ENCODE peak calls at places on chromosomes 4 and X, in eight cellular contexts. One of them, this sample, is unnamed.

GRCh38 chrX:107429090-107429489 is 20.4 kb upstream of the FRMPD3 start:
- DNase-seq in fibroblast of pulmonary artery: peak
- DNase-seq in AG04449: no peak
- DNase-seq in tibial nerve: no peak
- DNase-seq in adrenal gland: peak
- DNase-seq in psoas muscle: no peak
- DNase-seq in lower leg skin: no peak
- DNase-seq in astrocyte of the cerebellum: no peak
- DNase-seq in this sample: no peak

GRCh38 chrX:13428055-13428786 is 108.4 kb upstream of the ATXN3L start:
- DNase-seq in AG04449: peak
- DNase-seq in fibroblast of pulmonary artery: peak
- DNase-seq in lower leg skin: no peak
- DNase-seq in psoas muscle: no peak
- DNase-seq in astrocyte of the cerebellum: no peak
- DNase-seq in adrenal gland: no peak
- DNase-seq in tibial nerve: no peak
- DNase-seq in this sample: no peak

GRCh38 chr4:153643406-153644016 is 40.6 kb upstream of the TLR2 start:
- DNase-seq in adrenal gland: no peak
- DNase-seq in psoas muscle: no peak
- DNase-seq in AG04449: no peak
- DNase-seq in tibial nerve: no peak
- DNase-seq in fibroblast of pulmonary artery: peak
- DNase-seq in astrocyte of the cerebellum: peak
- DNase-seq in lower leg skin: no peak
- DNase-seq in this sample: peak

GRCh38 chr4:55491486-55491885 is 55.2 kb downstream of the CLOCK start:
- DNase-seq in lower leg skin: no peak
- DNase-seq in psoas muscle: no peak
- DNase-seq in fibroblast of pulmonary artery: peak
- DNase-seq in adrenal gland: no peak
- DNase-seq in astrocyte of the cerebellum: peak
- DNase-seq in tibial nerve: no peak
- DNase-seq in AG04449: no peak
- DNase-seq in this sample: no peak

GRCh38 chrX:133645251-133645650 is 230.0 kb upstream of the GPC4 start:
- DNase-seq in tibial nerve: no peak
- DNase-seq in AG04449: no peak
- DNase-seq in psoas muscle: no peak
- DNase-seq in astrocyte of the cerebellum: no peak
- DNase-seq in fibroblast of pulmonary artery: peak
- DNase-seq in adrenal gland: no peak
- DNase-seq in lower leg skin: no peak
- DNase-seq in this sample: no peak

GRCh38 chr4:152590179-152591031 is 54.5 kb upstream of the FBXW7 start:
- DNase-seq in lower leg skin: peak
- DNase-seq in tibial nerve: no peak
- DNase-seq in adrenal gland: no peak
- DNase-seq in psoas muscle: no peak
- DNase-seq in astrocyte of the cerebellum: peak
- DNase-seq in AG04449: peak
- DNase-seq in fibroblast of pulmonary artery: peak
- DNase-seq in this sample: peak

GRCh38 chrX:2134782-2135181 is 366.0 kb downstream of the DHRSX start:
- DNase-seq in AG04449: no peak
- DNase-seq in lower leg skin: no peak
- DNase-seq in adrenal gland: no peak
- DNase-seq in fibroblast of pulmonary artery: no peak
- DNase-seq in psoas muscle: no peak
- DNase-seq in astrocyte of the cerebellum: no peak
- DNase-seq in tibial nerve: no peak
- DNase-seq in this sample: no peak

GRCh38 chr4:163592207-163592606 is 97.7 kb downstream of the TMA16 start:
- DNase-seq in AG04449: no peak
- DNase-seq in adrenal gland: no peak
- DNase-seq in lower leg skin: no peak
- DNase-seq in astrocyte of the cerebellum: no peak
- DNase-seq in tibial nerve: no peak
- DNase-seq in fibroblast of pulmonary artery: no peak
- DNase-seq in psoas muscle: no peak
- DNase-seq in this sample: no peak

GRCh38 chr4:6460876-6461275 is 11.5 kb downstream of the PPP2R2C start:
- DNase-seq in astrocyte of the cerebellum: no peak
- DNase-seq in tibial nerve: no peak
- DNase-seq in adrenal gland: no peak
- DNase-seq in lower leg skin: peak
- DNase-seq in psoas muscle: no peak
- DNase-seq in AG04449: no peak
- DNase-seq in fibroblast of pulmonary artery: no peak
- DNase-seq in this sample: no peak

GRCh38 chr4:153419029-153419428 is 47.1 kb upstream of the TMEM131L start:
- DNase-seq in fibroblast of pulmonary artery: no peak
- DNase-seq in AG04449: no peak
- DNase-seq in lower leg skin: no peak
- DNase-seq in astrocyte of the cerebellum: no peak
- DNase-seq in tibial nerve: no peak
- DNase-seq in psoas muscle: no peak
- DNase-seq in adrenal gland: no peak
- DNase-seq in this sample: no peak

GRCh38 chrX:41720125-41720780 is 3.7 kb upstream of the GPR82 start:
- DNase-seq in adrenal gland: no peak
- DNase-seq in astrocyte of the cerebellum: no peak
- DNase-seq in psoas muscle: no peak
- DNase-seq in lower leg skin: no peak
- DNase-seq in AG04449: no peak
- DNase-seq in fibroblast of pulmonary artery: peak
- DNase-seq in tibial nerve: no peak
- DNase-seq in this sample: no peak

GRCh38 chr4:20279381-20279780 is 27.7 kb downstream of the SLIT2 start:
- DNase-seq in lower leg skin: no peak
- DNase-seq in psoas muscle: no peak
- DNase-seq in AG04449: no peak
- DNase-seq in fibroblast of pulmonary artery: no peak
- DNase-seq in tibial nerve: no peak
- DNase-seq in adrenal gland: no peak
- DNase-seq in astrocyte of the cerebellum: no peak
- DNase-seq in this sample: no peak

GRCh38 chrX:152641996-152642395 is 4.3 kb downstream of the GABRQ start:
- DNase-seq in adrenal gland: no peak
- DNase-seq in astrocyte of the cerebellum: no peak
- DNase-seq in lower leg skin: no peak
- DNase-seq in tibial nerve: no peak
- DNase-seq in fibroblast of pulmonary artery: peak
- DNase-seq in psoas muscle: no peak
- DNase-seq in AG04449: no peak
- DNase-seq in this sample: no peak

GRCh38 chr4:22959483-22959882 is 266.7 kb downstream of the GBA3 start:
- DNase-seq in tibial nerve: no peak
- DNase-seq in adrenal gland: no peak
- DNase-seq in fibroblast of pulmonary artery: no peak
- DNase-seq in psoas muscle: no peak
- DNase-seq in astrocyte of the cerebellum: no peak
- DNase-seq in AG04449: no peak
- DNase-seq in lower leg skin: no peak
- DNase-seq in this sample: no peak

GRCh38 chrX:27222661-27223060 is 240.5 kb downstream of the PPP4R3C start:
- DNase-seq in fibroblast of pulmonary artery: no peak
- DNase-seq in psoas muscle: no peak
- DNase-seq in lower leg skin: no peak
- DNase-seq in tibial nerve: no peak
- DNase-seq in astrocyte of the cerebellum: no peak
- DNase-seq in adrenal gland: no peak
- DNase-seq in AG04449: no peak
- DNase-seq in this sample: no peak

DNA sequence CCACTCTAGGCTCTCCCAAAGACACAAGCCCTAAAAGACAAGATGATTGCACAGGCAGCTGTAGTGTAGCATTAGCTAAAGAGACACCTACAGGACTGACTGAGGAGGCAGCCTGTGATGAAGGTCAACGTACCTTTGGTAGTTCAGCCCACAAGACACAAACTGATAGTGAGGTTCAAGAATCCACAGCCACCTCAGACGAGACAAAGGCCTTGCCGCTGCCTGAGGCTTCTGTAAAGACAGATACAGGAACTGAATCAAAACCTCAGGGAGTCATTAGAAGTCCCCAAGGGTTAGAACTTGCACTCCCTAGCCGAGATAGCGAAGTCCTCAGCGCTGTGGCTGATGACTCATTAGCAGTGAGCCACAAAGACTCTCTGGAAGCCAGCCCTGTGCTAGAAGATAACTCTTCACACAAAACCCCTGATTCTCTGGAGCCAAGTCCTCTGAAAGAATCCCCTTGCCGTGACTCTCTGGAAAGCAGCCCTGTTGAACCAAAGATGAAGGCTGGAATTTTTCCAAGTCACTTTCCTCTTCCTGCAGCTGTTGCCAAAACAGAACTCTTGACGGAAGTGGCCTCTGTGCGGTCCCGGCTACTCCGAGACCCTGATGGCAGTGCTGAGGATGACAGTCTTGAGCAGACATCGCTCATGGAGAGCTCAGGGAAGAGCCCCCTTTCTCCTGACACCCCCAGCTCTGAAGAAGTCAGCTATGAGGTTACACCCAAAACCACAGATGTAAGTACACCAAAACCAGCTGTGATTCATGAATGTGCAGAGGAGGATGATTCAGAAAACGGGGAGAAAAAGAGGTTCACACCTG is 306.3 kb downstream of the ANK2 start:
- DNase-seq in lower leg skin: no peak
- DNase-seq in psoas muscle: no peak
- DNase-seq in tibial nerve: no peak
- DNase-seq in astrocyte of the cerebellum: peak
- DNase-seq in AG04449: peak
- DNase-seq in fibroblast of pulmonary artery: peak
- DNase-seq in adrenal gland: peak
- DNase-seq in this sample: peak
- H3K4me3 ChIP-seq in lower leg skin: no peak
- H3K4me3 ChIP-seq in psoas muscle: peak
- H3K4me3 ChIP-seq in tibial nerve: no peak
- H3K4me3 ChIP-seq in astrocyte of the cerebellum: no peak
- H3K4me3 ChIP-seq in AG04449: no peak
- H3K4me3 ChIP-seq in fibroblast of pulmonary artery: peak
- H3K4me3 ChIP-seq in adrenal gland: no peak
- H3K4me3 ChIP-seq in this sample: no peak

DNA sequence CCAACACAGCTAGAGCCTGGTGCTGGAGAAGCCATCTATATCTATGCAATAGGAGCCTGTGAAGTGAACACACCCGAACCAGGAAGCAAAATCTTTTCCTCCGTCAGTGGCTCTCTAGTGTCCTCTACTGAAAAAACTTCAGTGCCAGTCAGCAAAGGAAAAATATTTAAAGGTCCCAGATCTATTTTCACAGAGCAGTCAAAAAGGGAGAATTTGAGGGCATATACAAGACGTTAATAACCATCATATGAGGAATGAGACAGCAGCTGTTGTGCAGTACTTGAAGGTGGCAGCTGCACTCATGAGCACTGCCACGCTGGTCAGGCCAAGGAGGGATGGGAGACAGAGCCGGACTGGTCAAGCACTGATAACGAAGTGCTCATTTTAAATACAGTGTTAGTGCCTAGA is 14.4 kb downstream of the MCUB start:
- DNase-seq in psoas muscle: no peak
- DNase-seq in lower leg skin: no peak
- DNase-seq in tibial nerve: no peak
- DNase-seq in fibroblast of pulmonary artery: peak
- DNase-seq in adrenal gland: no peak
- DNase-seq in AG04449: no peak
- DNase-seq in astrocyte of the cerebellum: no peak
- DNase-seq in this sample: no peak
- TF ChIP-seq CTCF in psoas muscle: no peak
- TF ChIP-seq CTCF in lower leg skin: no peak
- TF ChIP-seq CTCF in tibial nerve: no peak
- TF ChIP-seq CTCF in fibroblast of pulmonary artery: peak
- TF ChIP-seq CTCF in adrenal gland: no peak
- TF ChIP-seq CTCF in AG04449: no peak
- TF ChIP-seq CTCF in astrocyte of the cerebellum: no peak
- TF ChIP-seq CTCF in this sample: peak

GRCh38 chrX:9147086-9147485 is 113.2 kb upstream of the FAM9B start:
- DNase-seq in fibroblast of pulmonary artery: no peak
- DNase-seq in lower leg skin: no peak
- DNase-seq in adrenal gland: no peak
- DNase-seq in tibial nerve: no peak
- DNase-seq in astrocyte of the cerebellum: no peak
- DNase-seq in psoas muscle: no peak
- DNase-seq in AG04449: no peak
- DNase-seq in this sample: no peak
- H3K4me3 ChIP-seq in fibroblast of pulmonary artery: no peak
- H3K4me3 ChIP-seq in lower leg skin: no peak
- H3K4me3 ChIP-seq in adrenal gland: no peak
- H3K4me3 ChIP-seq in tibial nerve: no peak
- H3K4me3 ChIP-seq in astrocyte of the cerebellum: no peak
- H3K4me3 ChIP-seq in psoas muscle: no peak
- H3K4me3 ChIP-seq in AG04449: no peak
- H3K4me3 ChIP-seq in this sample: no peak

GRCh38 chr4:8132400-8132799 is 26.2 kb downstream of the ABLIM2 start:
- DNase-seq in astrocyte of the cerebellum: no peak
- DNase-seq in lower leg skin: no peak
- DNase-seq in fibroblast of pulmonary artery: no peak
- DNase-seq in psoas muscle: no peak
- DNase-seq in adrenal gland: no peak
- DNase-seq in tibial nerve: no peak
- DNase-seq in AG04449: no peak
- DNase-seq in this sample: no peak

GRCh38 chr4:8131826-8132225 is 26.8 kb downstream of the ABLIM2 start:
- DNase-seq in fibroblast of pulmonary artery: no peak
- DNase-seq in psoas muscle: peak
- DNase-seq in tibial nerve: no peak
- DNase-seq in AG04449: no peak
- DNase-seq in lower leg skin: no peak
- DNase-seq in astrocyte of the cerebellum: no peak
- DNase-seq in adrenal gland: no peak
- DNase-seq in this sample: no peak

GRCh38 chr4:8132947-8133705 is 25.5 kb downstream of the ABLIM2 start:
- DNase-seq in adrenal gland: no peak
- DNase-seq in psoas muscle: peak
- DNase-seq in tibial nerve: peak
- DNase-seq in lower leg skin: no peak
- DNase-seq in astrocyte of the cerebellum: no peak
- DNase-seq in fibroblast of pulmonary artery: peak
- DNase-seq in AG04449: no peak
- DNase-seq in this sample: no peak

GRCh38 chr4:8135666-8136065 is 22.9 kb downstream of the ABLIM2 start:
- DNase-seq in adrenal gland: no peak
- DNase-seq in tibial nerve: no peak
- DNase-seq in lower leg skin: no peak
- DNase-seq in astrocyte of the cerebellum: no peak
- DNase-seq in AG04449: no peak
- DNase-seq in fibroblast of pulmonary artery: no peak
- DNase-seq in psoas muscle: peak
- DNase-seq in this sample: no peak

GRCh38 chr4:8133897-8134542 is 24.6 kb downstream of the ABLIM2 start:
- DNase-seq in adrenal gland: no peak
- DNase-seq in tibial nerve: no peak
- DNase-seq in lower leg skin: no peak
- DNase-seq in psoas muscle: peak
- DNase-seq in fibroblast of pulmonary artery: no peak
- DNase-seq in AG04449: no peak
- DNase-seq in astrocyte of the cerebellum: no peak
- DNase-seq in this sample: no peak
- TF ChIP-seq CTCF in adrenal gland: no peak
- TF ChIP-seq CTCF in tibial nerve: no peak
- TF ChIP-seq CTCF in lower leg skin: no peak
- TF ChIP-seq CTCF in psoas muscle: no peak
- TF ChIP-seq CTCF in fibroblast of pulmonary artery: no peak
- TF ChIP-seq CTCF in AG04449: no peak
- TF ChIP-seq CTCF in astrocyte of the cerebellum: no peak
- TF ChIP-seq CTCF in this sample: no peak

GRCh38 chr4:45120163-45120562 is 393.8 kb upstream of the GNPDA2 start:
- DNase-seq in adrenal gland: no peak
- DNase-seq in astrocyte of the cerebellum: no peak
- DNase-seq in tibial nerve: no peak
- DNase-seq in fibroblast of pulmonary artery: peak
- DNase-seq in lower leg skin: no peak
- DNase-seq in psoas muscle: no peak
- DNase-seq in AG04449: no peak
- DNase-seq in this sample: no peak
- H3K4me3 ChIP-seq in adrenal gland: no peak
- H3K4me3 ChIP-seq in astrocyte of the cerebellum: no peak
- H3K4me3 ChIP-seq in tibial nerve: no peak
- H3K4me3 ChIP-seq in fibroblast of pulmonary artery: no peak
- H3K4me3 ChIP-seq in lower leg skin: no peak
- H3K4me3 ChIP-seq in psoas muscle: no peak
- H3K4me3 ChIP-seq in AG04449: no peak
- H3K4me3 ChIP-seq in this sample: no peak